ENCODE peak calls at places on chromosomes 13 and 19, in ten cellular contexts. One of them, this sample, is unnamed.

GRCh38 chr19:13103961-13104847 is 1.5 kb upstream of the LYL1 start:
- DNase-seq in ovary: peak; percentile 59
- DNase-seq in stomach: peak; percentile 45
- DNase-seq in tibial nerve: no peak
- DNase-seq in H1: peak; percentile 95
- DNase-seq in transverse colon: peak; percentile 76
- DNase-seq in K562: peak; percentile 82
- DNase-seq in A549: peak; percentile 31
- DNase-seq in sigmoid colon: peak; percentile 86
- DNase-seq in upper lobe of left lung: peak; percentile 65
- DNase-seq in this sample: no peak

GRCh38 chr13:99040536-99041141 is 62.8 kb upstream of the DOCK9 start:
- DNase-seq in upper lobe of left lung: no peak
- DNase-seq in tibial nerve: no peak
- DNase-seq in A549: no peak
- DNase-seq in stomach: no peak
- DNase-seq in K562: no peak
- DNase-seq in ovary: no peak
- DNase-seq in sigmoid colon: no peak
- DNase-seq in H1: no peak
- DNase-seq in transverse colon: no peak
- DNase-seq in this sample: no peak

GRCh38 chr19:14345364-14345763 is 35.9 kb upstream of the ADGRE5 start:
- DNase-seq in upper lobe of left lung: no peak
- DNase-seq in ovary: no peak
- DNase-seq in transverse colon: no peak
- DNase-seq in A549: no peak
- DNase-seq in K562: no peak
- DNase-seq in sigmoid colon: no peak
- DNase-seq in stomach: no peak
- DNase-seq in tibial nerve: no peak
- DNase-seq in H1: no peak
- DNase-seq in this sample: no peak

GRCh38 chr19:53978975-53979801 is 12.2 kb upstream of the CACNG6 start:
- DNase-seq in transverse colon: no peak
- DNase-seq in stomach: no peak
- DNase-seq in sigmoid colon: no peak
- DNase-seq in A549: no peak
- DNase-seq in H1: no peak
- DNase-seq in tibial nerve: no peak
- DNase-seq in ovary: no peak
- DNase-seq in upper lobe of left lung: no peak
- DNase-seq in K562: no peak
- DNase-seq in this sample: no peak

GRCh38 chr13:25143693-25144092 is 28.4 kb downstream of the AMER2 start:
- DNase-seq in A549: no peak
- DNase-seq in ovary: no peak
- DNase-seq in stomach: no peak
- DNase-seq in tibial nerve: no peak
- DNase-seq in H1: no peak
- DNase-seq in transverse colon: no peak
- DNase-seq in sigmoid colon: no peak
- DNase-seq in upper lobe of left lung: no peak
- DNase-seq in K562: no peak
- DNase-seq in this sample: no peak

GRCh38 chr13:65697843-65698242 is 1532.3 kb downstream of the PCDH9 start:
- DNase-seq in upper lobe of left lung: no peak
- DNase-seq in K562: no peak
- DNase-seq in transverse colon: no peak
- DNase-seq in tibial nerve: no peak
- DNase-seq in stomach: no peak
- DNase-seq in H1: no peak
- DNase-seq in ovary: no peak
- DNase-seq in A549: no peak
- DNase-seq in sigmoid colon: no peak
- DNase-seq in this sample: no peak

GRCh38 chr13:26508885-26509284 is 48.6 kb upstream of the WASF3 start:
- DNase-seq in H1: no peak
- DNase-seq in upper lobe of left lung: no peak
- DNase-seq in sigmoid colon: peak; percentile 95
- DNase-seq in A549: no peak
- DNase-seq in transverse colon: peak; percentile 62
- DNase-seq in stomach: peak; percentile 48
- DNase-seq in ovary: no peak
- DNase-seq in tibial nerve: peak; percentile 87
- DNase-seq in K562: no peak
- DNase-seq in this sample: no peak

GRCh38 chr19:12730054-12730453 is 4.4 kb downstream of the TRIR start:
- DNase-seq in A549: no peak
- DNase-seq in sigmoid colon: no peak
- DNase-seq in H1: no peak
- DNase-seq in ovary: no peak
- DNase-seq in tibial nerve: no peak
- DNase-seq in upper lobe of left lung: no peak
- DNase-seq in transverse colon: no peak
- DNase-seq in K562: no peak
- DNase-seq in stomach: no peak
- DNase-seq in this sample: no peak

GRCh38 chr13:100434010-100434763 is 154.4 kb downstream of the GGACT start:
- DNase-seq in upper lobe of left lung: no peak
- DNase-seq in H1: no peak
- DNase-seq in sigmoid colon: no peak
- DNase-seq in stomach: no peak
- DNase-seq in K562: no peak
- DNase-seq in tibial nerve: no peak
- DNase-seq in A549: no peak
- DNase-seq in transverse colon: no peak
- DNase-seq in ovary: no peak
- DNase-seq in this sample: no peak

GRCh38 chr13:35979378-35979911 is 151.7 kb downstream of the DCLK1 start:
- DNase-seq in transverse colon: peak; percentile 45
- DNase-seq in ovary: peak; percentile 61
- DNase-seq in upper lobe of left lung: peak; percentile 24
- DNase-seq in tibial nerve: peak; percentile 94
- DNase-seq in sigmoid colon: peak; percentile 94
- DNase-seq in K562: no peak
- DNase-seq in A549: no peak
- DNase-seq in stomach: peak; percentile 37
- DNase-seq in H1: no peak
- DNase-seq in this sample: peak; percentile 96

GRCh38 chr13:40189885-40190655 is 476.4 kb downstream of the FOXO1 start:
- DNase-seq in A549: no peak
- DNase-seq in ovary: peak; percentile 38
- DNase-seq in transverse colon: no peak
- DNase-seq in stomach: no peak
- DNase-seq in tibial nerve: no peak
- DNase-seq in K562: no peak
- DNase-seq in upper lobe of left lung: no peak
- DNase-seq in H1: no peak
- DNase-seq in sigmoid colon: peak; percentile 73
- DNase-seq in this sample: no peak

GRCh38 chr13:31242342-31242741 is 42.6 kb downstream of the B3GLCT start:
- DNase-seq in transverse colon: no peak
- DNase-seq in H1: no peak
- DNase-seq in tibial nerve: no peak
- DNase-seq in upper lobe of left lung: no peak
- DNase-seq in A549: no peak
- DNase-seq in stomach: no peak
- DNase-seq in ovary: no peak
- DNase-seq in K562: no peak
- DNase-seq in sigmoid colon: no peak
- DNase-seq in this sample: no peak

GRCh38 chr19:13827656-13828055 is 32.4 kb downstream of the ZSWIM4 start:
- DNase-seq in tibial nerve: no peak
- DNase-seq in transverse colon: no peak
- DNase-seq in K562: peak; percentile 28
- DNase-seq in ovary: no peak
- DNase-seq in stomach: no peak
- DNase-seq in sigmoid colon: no peak
- DNase-seq in H1: no peak
- DNase-seq in A549: no peak
- DNase-seq in upper lobe of left lung: no peak
- DNase-seq in this sample: no peak

GRCh38 chr13:108785844-108786243 is 156.4 kb downstream of the MYO16 start:
- DNase-seq in upper lobe of left lung: no peak
- DNase-seq in tibial nerve: no peak
- DNase-seq in A549: no peak
- DNase-seq in K562: no peak
- DNase-seq in stomach: no peak
- DNase-seq in sigmoid colon: no peak
- DNase-seq in ovary: no peak
- DNase-seq in H1: no peak
- DNase-seq in transverse colon: no peak
- DNase-seq in this sample: no peak

GRCh38 chr13:30094015-30094533 is 213.3 kb downstream of the KATNAL1 start:
- DNase-seq in K562: no peak
- DNase-seq in H1: no peak
- DNase-seq in transverse colon: no peak
- DNase-seq in sigmoid colon: no peak
- DNase-seq in stomach: no peak
- DNase-seq in A549: no peak
- DNase-seq in ovary: no peak
- DNase-seq in upper lobe of left lung: no peak
- DNase-seq in tibial nerve: no peak
- DNase-seq in this sample: no peak

GRCh38 chr19:38711726-38712153 is 32.5 kb downstream of the CAPN12 start:
- DNase-seq in tibial nerve: no peak
- DNase-seq in K562: no peak
- DNase-seq in stomach: no peak
- DNase-seq in ovary: peak; percentile 72
- DNase-seq in upper lobe of left lung: peak; percentile 84
- DNase-seq in sigmoid colon: peak; percentile 90
- DNase-seq in A549: no peak
- DNase-seq in H1: no peak
- DNase-seq in transverse colon: peak; percentile 31
- DNase-seq in this sample: no peak

GRCh38 chr13:95641961-95642621 is 2.4 kb downstream of the DZIP1 start:
- DNase-seq in tibial nerve: no peak
- DNase-seq in sigmoid colon: peak; percentile 77
- DNase-seq in stomach: peak; percentile 54
- DNase-seq in ovary: peak; percentile 51
- DNase-seq in transverse colon: peak; percentile 41
- DNase-seq in K562: no peak
- DNase-seq in A549: no peak
- DNase-seq in H1: peak; percentile 81
- DNase-seq in upper lobe of left lung: peak; percentile 34
- DNase-seq in this sample: no peak

GRCh38 chr19:7698583-7698982 is 3.3 kb downstream of the FCER2 start:
- DNase-seq in sigmoid colon: no peak
- DNase-seq in K562: no peak
- DNase-seq in tibial nerve: no peak
- DNase-seq in upper lobe of left lung: no peak
- DNase-seq in A549: no peak
- DNase-seq in stomach: no peak
- DNase-seq in H1: no peak
- DNase-seq in ovary: no peak
- DNase-seq in transverse colon: no peak
- DNase-seq in this sample: no peak

GRCh38 chr13:112225429-112226090 is 150.6 kb upstream of the SPACA7 start:
- DNase-seq in upper lobe of left lung: no peak
- DNase-seq in K562: no peak
- DNase-seq in A549: no peak
- DNase-seq in ovary: no peak
- DNase-seq in H1: no peak
- DNase-seq in stomach: no peak
- DNase-seq in transverse colon: no peak
- DNase-seq in tibial nerve: no peak
- DNase-seq in sigmoid colon: no peak
- DNase-seq in this sample: no peak
- TF ChIP-seq CTCF in upper lobe of left lung: no peak
- TF ChIP-seq CTCF in K562: peak; percentile 55
- TF ChIP-seq CTCF in A549: no peak
- TF ChIP-seq CTCF in ovary: no peak
- TF ChIP-seq CTCF in H1: peak; percentile 22
- TF ChIP-seq CTCF in stomach: no peak
- TF ChIP-seq CTCF in transverse colon: no peak
- TF ChIP-seq CTCF in tibial nerve: no peak
- TF ChIP-seq CTCF in sigmoid colon: no peak
- TF ChIP-seq CTCF in this sample: no peak

GRCh38 chr19:55005684-55006488 is 32.2 kb downstream of the GP6 start:
- DNase-seq in stomach: no peak
- DNase-seq in tibial nerve: peak; percentile 26
- DNase-seq in transverse colon: no peak
- DNase-seq in H1: no peak
- DNase-seq in ovary: no peak
- DNase-seq in sigmoid colon: no peak
- DNase-seq in upper lobe of left lung: no peak
- DNase-seq in K562: peak; percentile 94
- DNase-seq in A549: peak; percentile 82
- DNase-seq in this sample: no peak
- H3K4me3 ChIP-seq in stomach: peak overlapping the region; percentile 44
- H3K4me3 ChIP-seq in tibial nerve: no peak overlapping the region
- H3K4me3 ChIP-seq in transverse colon: peak overlapping the region; percentile 21
- H3K4me3 ChIP-seq in H1: peak overlapping the region; percentile 47
- H3K4me3 ChIP-seq in ovary: no peak overlapping the region
- H3K4me3 ChIP-seq in sigmoid colon: peak overlapping the region; percentile 26
- H3K4me3 ChIP-seq in upper lobe of left lung: no peak overlapping the region
- H3K4me3 ChIP-seq in K562: peak overlapping the region; percentile 61
- H3K4me3 ChIP-seq in A549: peak overlapping the region; percentile 53
- H3K4me3 ChIP-seq in this sample: peak overlapping the region; percentile 41

DNA sequence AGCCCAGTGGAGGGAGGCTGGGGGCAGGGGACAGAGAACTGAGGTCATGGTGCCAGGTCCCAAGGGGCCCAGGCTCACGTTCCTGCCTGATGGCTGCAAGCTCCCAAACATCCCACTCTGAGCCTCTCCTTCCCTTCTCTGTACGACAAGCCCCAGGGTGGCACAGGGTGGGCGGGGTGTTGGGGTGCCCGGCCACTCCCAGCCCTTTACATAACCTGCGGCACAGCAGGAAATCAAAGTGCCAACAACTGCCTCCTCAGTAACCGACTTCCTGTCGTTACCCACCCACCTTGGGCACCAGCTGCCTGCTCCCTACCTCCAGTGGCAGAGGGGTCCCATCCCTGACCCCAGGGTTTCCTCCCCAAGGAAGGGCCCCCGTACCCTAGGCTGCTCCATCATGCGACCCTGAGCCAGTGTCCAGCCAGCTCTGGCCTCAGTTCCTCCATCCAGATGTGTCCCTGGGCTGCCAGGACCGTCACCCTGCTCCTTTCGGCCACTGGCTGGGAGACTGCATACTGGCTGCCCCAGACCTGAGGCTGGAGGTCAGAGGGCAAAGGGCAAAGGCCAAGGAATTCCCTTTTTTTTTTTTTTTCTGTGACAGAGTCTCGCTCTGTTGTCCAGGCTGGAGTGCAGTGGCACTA is 27.7 kb upstream of the NFIC start:
- DNase-seq in tibial nerve: no peak
- DNase-seq in upper lobe of left lung: peak; percentile 88
- DNase-seq in H1: no peak
- DNase-seq in A549: no peak
- DNase-seq in sigmoid colon: peak; percentile 77
- DNase-seq in ovary: peak; percentile 52
- DNase-seq in stomach: peak; percentile 87
- DNase-seq in K562: no peak
- DNase-seq in transverse colon: peak; percentile 89
- DNase-seq in this sample: no peak
- TF ChIP-seq EP300 in tibial nerve: no peak
- TF ChIP-seq EP300 in upper lobe of left lung: no peak
- TF ChIP-seq EP300 in H1: no peak
- TF ChIP-seq EP300 in A549: no peak
- TF ChIP-seq EP300 in sigmoid colon: no peak
- TF ChIP-seq EP300 in ovary: no peak
- TF ChIP-seq EP300 in stomach: no peak
- TF ChIP-seq EP300 in K562: no peak
- TF ChIP-seq EP300 in transverse colon: no peak
- TF ChIP-seq EP300 in this sample: no peak

GRCh38 chr19:58042709-58043340 is 9.0 kb downstream of the ZSCAN1 start:
- DNase-seq in tibial nerve: no peak
- DNase-seq in H1: peak; percentile 87
- DNase-seq in A549: no peak
- DNase-seq in sigmoid colon: no peak
- DNase-seq in ovary: no peak
- DNase-seq in K562: no peak
- DNase-seq in transverse colon: no peak
- DNase-seq in upper lobe of left lung: no peak
- DNase-seq in stomach: no peak
- DNase-seq in this sample: no peak
- TF ChIP-seq CTCF in tibial nerve: no peak
- TF ChIP-seq CTCF in H1: peak; percentile 97
- TF ChIP-seq CTCF in A549: no peak
- TF ChIP-seq CTCF in sigmoid colon: no peak
- TF ChIP-seq CTCF in ovary: no peak
- TF ChIP-seq CTCF in K562: peak; percentile 16
- TF ChIP-seq CTCF in transverse colon: no peak
- TF ChIP-seq CTCF in upper lobe of left lung: no peak
- TF ChIP-seq CTCF in stomach: no peak
- TF ChIP-seq CTCF in this sample: no peak